ENCODE peak calls at places on chromosomes 16 and 17, in seven cellular contexts. One of them, this sample, is unnamed.
A peak's percentile ranks its signal among the peaks of the same experiment; 100 is the strongest.

GRCh38 chr17:8609910-8610309 is 20.6 kb downstream of the MYH10 start:
- DNase-seq in mucosa of gallbladder: no peak
- DNase-seq in transverse colon: no peak
- DNase-seq in body of pancreas: no peak
- DNase-seq in brain pericyte: no peak
- DNase-seq in activated naive CD4-positive, alpha-beta T cell: no peak
- DNase-seq in stimulated activated CD4-positive, alpha-beta T cell treated with anti-CD3 and anti-CD28 coated beads, Interleukin-12 subunit alpha, Interleukin-12 subunit beta, amount 100 ng/mL, for 24 hours: no peak
- DNase-seq in this sample: no peak

GRCh38 chr17:62681061-62681938 is 53.8 kb downstream of the MRC2 start:
- DNase-seq in transverse colon: no peak
- DNase-seq in brain pericyte: no peak
- DNase-seq in mucosa of gallbladder: no peak
- DNase-seq in body of pancreas: no peak
- DNase-seq in stimulated activated CD4-positive, alpha-beta T cell treated with anti-CD3 and anti-CD28 coated beads, Interleukin-12 subunit alpha, Interleukin-12 subunit beta, amount 100 ng/mL, for 24 hours: no peak
- DNase-seq in activated naive CD4-positive, alpha-beta T cell: no peak
- DNase-seq in this sample: no peak

GRCh38 chr17:81518113-81518784 is 5.7 kb upstream of the ACTG1 start:
- DNase-seq in brain pericyte: no peak
- DNase-seq in mucosa of gallbladder: no peak
- DNase-seq in activated naive CD4-positive, alpha-beta T cell: no peak
- DNase-seq in stimulated activated CD4-positive, alpha-beta T cell treated with anti-CD3 and anti-CD28 coated beads, Interleukin-12 subunit alpha, Interleukin-12 subunit beta, amount 100 ng/mL, for 24 hours: no peak
- DNase-seq in body of pancreas: no peak
- DNase-seq in transverse colon: peak; percentile 33
- DNase-seq in this sample: no peak

GRCh38 chr16:69112285-69113129 is 7.1 kb downstream of the HAS3 start:
- DNase-seq in activated naive CD4-positive, alpha-beta T cell: no peak
- DNase-seq in transverse colon: peak; percentile 64
- DNase-seq in body of pancreas: peak; percentile 79
- DNase-seq in stimulated activated CD4-positive, alpha-beta T cell treated with anti-CD3 and anti-CD28 coated beads, Interleukin-12 subunit alpha, Interleukin-12 subunit beta, amount 100 ng/mL, for 24 hours: peak; percentile 56
- DNase-seq in mucosa of gallbladder: peak; percentile 35
- DNase-seq in brain pericyte: no peak
- DNase-seq in this sample: no peak

GRCh38 chr17:48307222-48307621 is 122.8 kb downstream of the SKAP1 start:
- DNase-seq in transverse colon: no peak
- DNase-seq in stimulated activated CD4-positive, alpha-beta T cell treated with anti-CD3 and anti-CD28 coated beads, Interleukin-12 subunit alpha, Interleukin-12 subunit beta, amount 100 ng/mL, for 24 hours: no peak
- DNase-seq in body of pancreas: no peak
- DNase-seq in mucosa of gallbladder: no peak
- DNase-seq in brain pericyte: no peak
- DNase-seq in activated naive CD4-positive, alpha-beta T cell: no peak
- DNase-seq in this sample: no peak

GRCh38 chr17:60079401-60079861 is 710 bp upstream of the HEATR6 start:
- DNase-seq in transverse colon: no peak
- DNase-seq in mucosa of gallbladder: no peak
- DNase-seq in brain pericyte: no peak
- DNase-seq in body of pancreas: peak; percentile 14
- DNase-seq in activated naive CD4-positive, alpha-beta T cell: no peak
- DNase-seq in stimulated activated CD4-positive, alpha-beta T cell treated with anti-CD3 and anti-CD28 coated beads, Interleukin-12 subunit alpha, Interleukin-12 subunit beta, amount 100 ng/mL, for 24 hours: no peak
- DNase-seq in this sample: no peak

GRCh38 chr17:73657473-73658116 is 13.3 kb upstream of the SDK2 start:
- DNase-seq in mucosa of gallbladder: peak; percentile 62
- DNase-seq in brain pericyte: no peak
- DNase-seq in stimulated activated CD4-positive, alpha-beta T cell treated with anti-CD3 and anti-CD28 coated beads, Interleukin-12 subunit alpha, Interleukin-12 subunit beta, amount 100 ng/mL, for 24 hours: no peak
- DNase-seq in transverse colon: peak; percentile 74
- DNase-seq in activated naive CD4-positive, alpha-beta T cell: no peak
- DNase-seq in body of pancreas: peak; percentile 58
- DNase-seq in this sample: no peak

GRCh38 chr16:73053379-73054130 is 5.6 kb upstream of the ZFHX3 start:
- DNase-seq in body of pancreas: no peak
- DNase-seq in stimulated activated CD4-positive, alpha-beta T cell treated with anti-CD3 and anti-CD28 coated beads, Interleukin-12 subunit alpha, Interleukin-12 subunit beta, amount 100 ng/mL, for 24 hours: no peak
- DNase-seq in mucosa of gallbladder: no peak
- DNase-seq in activated naive CD4-positive, alpha-beta T cell: no peak
- DNase-seq in transverse colon: no peak
- DNase-seq in brain pericyte: no peak
- DNase-seq in this sample: no peak

GRCh38 chr17:27980035-27980434 is 62.4 kb upstream of the NLK start:
- DNase-seq in body of pancreas: no peak
- DNase-seq in stimulated activated CD4-positive, alpha-beta T cell treated with anti-CD3 and anti-CD28 coated beads, Interleukin-12 subunit alpha, Interleukin-12 subunit beta, amount 100 ng/mL, for 24 hours: no peak
- DNase-seq in transverse colon: no peak
- DNase-seq in activated naive CD4-positive, alpha-beta T cell: no peak
- DNase-seq in brain pericyte: no peak
- DNase-seq in mucosa of gallbladder: no peak
- DNase-seq in this sample: no peak

GRCh38 chr17:65230040-65230439 is 92.9 kb downstream of the RGS9 start:
- DNase-seq in stimulated activated CD4-positive, alpha-beta T cell treated with anti-CD3 and anti-CD28 coated beads, Interleukin-12 subunit alpha, Interleukin-12 subunit beta, amount 100 ng/mL, for 24 hours: no peak
- DNase-seq in transverse colon: no peak
- DNase-seq in brain pericyte: no peak
- DNase-seq in activated naive CD4-positive, alpha-beta T cell: no peak
- DNase-seq in mucosa of gallbladder: no peak
- DNase-seq in body of pancreas: no peak
- DNase-seq in this sample: no peak

GRCh38 chr16:621526-622105 is 9.2 kb upstream of the WFIKKN1 start:
- DNase-seq in stimulated activated CD4-positive, alpha-beta T cell treated with anti-CD3 and anti-CD28 coated beads, Interleukin-12 subunit alpha, Interleukin-12 subunit beta, amount 100 ng/mL, for 24 hours: no peak
- DNase-seq in brain pericyte: no peak
- DNase-seq in transverse colon: no peak
- DNase-seq in activated naive CD4-positive, alpha-beta T cell: no peak
- DNase-seq in mucosa of gallbladder: no peak
- DNase-seq in body of pancreas: no peak
- DNase-seq in this sample: peak; percentile 61

GRCh38 chr16:12178251-12178990 is 201.9 kb downstream of the SNX29 start:
- DNase-seq in activated naive CD4-positive, alpha-beta T cell: no peak
- DNase-seq in stimulated activated CD4-positive, alpha-beta T cell treated with anti-CD3 and anti-CD28 coated beads, Interleukin-12 subunit alpha, Interleukin-12 subunit beta, amount 100 ng/mL, for 24 hours: no peak
- DNase-seq in mucosa of gallbladder: peak; percentile 69
- DNase-seq in brain pericyte: no peak
- DNase-seq in body of pancreas: peak; percentile 22
- DNase-seq in transverse colon: peak; percentile 33
- DNase-seq in this sample: no peak

GRCh38 chr17:36599546-36600250 is 1.7 kb upstream of the MRM1 start:
- DNase-seq in activated naive CD4-positive, alpha-beta T cell: no peak
- DNase-seq in body of pancreas: no peak
- DNase-seq in brain pericyte: no peak
- DNase-seq in stimulated activated CD4-positive, alpha-beta T cell treated with anti-CD3 and anti-CD28 coated beads, Interleukin-12 subunit alpha, Interleukin-12 subunit beta, amount 100 ng/mL, for 24 hours: no peak
- DNase-seq in mucosa of gallbladder: no peak
- DNase-seq in transverse colon: no peak
- DNase-seq in this sample: no peak

GRCh38 chr16:13463619-13464018 is 456.3 kb upstream of the ERCC4 start:
- DNase-seq in transverse colon: no peak
- DNase-seq in activated naive CD4-positive, alpha-beta T cell: no peak
- DNase-seq in brain pericyte: no peak
- DNase-seq in body of pancreas: no peak
- DNase-seq in stimulated activated CD4-positive, alpha-beta T cell treated with anti-CD3 and anti-CD28 coated beads, Interleukin-12 subunit alpha, Interleukin-12 subunit beta, amount 100 ng/mL, for 24 hours: no peak
- DNase-seq in mucosa of gallbladder: no peak
- DNase-seq in this sample: no peak

GRCh38 chr16:51465026-51465425 is 314.0 kb upstream of the SALL1 start:
- DNase-seq in stimulated activated CD4-positive, alpha-beta T cell treated with anti-CD3 and anti-CD28 coated beads, Interleukin-12 subunit alpha, Interleukin-12 subunit beta, amount 100 ng/mL, for 24 hours: no peak
- DNase-seq in body of pancreas: no peak
- DNase-seq in activated naive CD4-positive, alpha-beta T cell: no peak
- DNase-seq in mucosa of gallbladder: no peak
- DNase-seq in brain pericyte: no peak
- DNase-seq in transverse colon: no peak
- DNase-seq in this sample: no peak

GRCh38 chr17:29046440-29046839 is 3.5 kb downstream of the PIPOX start:
- DNase-seq in stimulated activated CD4-positive, alpha-beta T cell treated with anti-CD3 and anti-CD28 coated beads, Interleukin-12 subunit alpha, Interleukin-12 subunit beta, amount 100 ng/mL, for 24 hours: no peak
- DNase-seq in transverse colon: no peak
- DNase-seq in brain pericyte: no peak
- DNase-seq in mucosa of gallbladder: peak; percentile 23
- DNase-seq in body of pancreas: no peak
- DNase-seq in activated naive CD4-positive, alpha-beta T cell: no peak
- DNase-seq in this sample: no peak

GRCh38 chr16:69182730-69183416 is 4.1 kb upstream of the SNTB2 start:
- DNase-seq in stimulated activated CD4-positive, alpha-beta T cell treated with anti-CD3 and anti-CD28 coated beads, Interleukin-12 subunit alpha, Interleukin-12 subunit beta, amount 100 ng/mL, for 24 hours: no peak
- DNase-seq in brain pericyte: no peak
- DNase-seq in activated naive CD4-positive, alpha-beta T cell: no peak
- DNase-seq in mucosa of gallbladder: no peak
- DNase-seq in transverse colon: no peak
- DNase-seq in body of pancreas: peak; percentile 39
- DNase-seq in this sample: no peak

GRCh38 chr17:67151717-67152116 is 93.3 kb downstream of the HELZ start:
- DNase-seq in activated naive CD4-positive, alpha-beta T cell: no peak
- DNase-seq in brain pericyte: no peak
- DNase-seq in stimulated activated CD4-positive, alpha-beta T cell treated with anti-CD3 and anti-CD28 coated beads, Interleukin-12 subunit alpha, Interleukin-12 subunit beta, amount 100 ng/mL, for 24 hours: no peak
- DNase-seq in body of pancreas: no peak
- DNase-seq in transverse colon: no peak
- DNase-seq in mucosa of gallbladder: no peak
- DNase-seq in this sample: peak; percentile 44

GRCh38 chr17:69733171-69734014 is 318.9 kb downstream of the MAP2K6 start:
- DNase-seq in transverse colon: no peak
- DNase-seq in brain pericyte: no peak
- DNase-seq in activated naive CD4-positive, alpha-beta T cell: no peak
- DNase-seq in stimulated activated CD4-positive, alpha-beta T cell treated with anti-CD3 and anti-CD28 coated beads, Interleukin-12 subunit alpha, Interleukin-12 subunit beta, amount 100 ng/mL, for 24 hours: no peak
- DNase-seq in mucosa of gallbladder: no peak
- DNase-seq in body of pancreas: no peak
- DNase-seq in this sample: no peak

GRCh38 chr16:81946206-81946605 is 65.1 kb downstream of the SDR42E1 start:
- DNase-seq in body of pancreas: no peak
- DNase-seq in mucosa of gallbladder: no peak
- DNase-seq in stimulated activated CD4-positive, alpha-beta T cell treated with anti-CD3 and anti-CD28 coated beads, Interleukin-12 subunit alpha, Interleukin-12 subunit beta, amount 100 ng/mL, for 24 hours: no peak
- DNase-seq in brain pericyte: no peak
- DNase-seq in transverse colon: no peak
- DNase-seq in activated naive CD4-positive, alpha-beta T cell: no peak
- DNase-seq in this sample: no peak

GRCh38 chr16:30829130-30830071 is 42.4 kb upstream of the ZNF629 start:
- DNase-seq in activated naive CD4-positive, alpha-beta T cell: no peak
- DNase-seq in stimulated activated CD4-positive, alpha-beta T cell treated with anti-CD3 and anti-CD28 coated beads, Interleukin-12 subunit alpha, Interleukin-12 subunit beta, amount 100 ng/mL, for 24 hours: no peak
- DNase-seq in body of pancreas: no peak
- DNase-seq in transverse colon: peak; percentile 80
- DNase-seq in brain pericyte: no peak
- DNase-seq in mucosa of gallbladder: peak; percentile 63
- DNase-seq in this sample: no peak

GRCh38 chr17:80001376-80001775 is 34.3 kb downstream of the TBC1D16 start:
- DNase-seq in stimulated activated CD4-positive, alpha-beta T cell treated with anti-CD3 and anti-CD28 coated beads, Interleukin-12 subunit alpha, Interleukin-12 subunit beta, amount 100 ng/mL, for 24 hours: no peak
- DNase-seq in activated naive CD4-positive, alpha-beta T cell: no peak
- DNase-seq in body of pancreas: no peak
- DNase-seq in transverse colon: no peak
- DNase-seq in brain pericyte: no peak
- DNase-seq in mucosa of gallbladder: no peak
- DNase-seq in this sample: no peak

GRCh38 chr17:77312786-77313599 is 172.2 kb downstream of the SEC14L1 start:
- DNase-seq in mucosa of gallbladder: peak; percentile 70
- DNase-seq in brain pericyte: peak; percentile 83
- DNase-seq in activated naive CD4-positive, alpha-beta T cell: no peak
- DNase-seq in body of pancreas: no peak
- DNase-seq in transverse colon: peak; percentile 73
- DNase-seq in stimulated activated CD4-positive, alpha-beta T cell treated with anti-CD3 and anti-CD28 coated beads, Interleukin-12 subunit alpha, Interleukin-12 subunit beta, amount 100 ng/mL, for 24 hours: no peak
- DNase-seq in this sample: peak; percentile 57

GRCh38 chr17:1018547-1018946 is 21.6 kb downstream of the TIMM22 start:
- DNase-seq in mucosa of gallbladder: no peak
- DNase-seq in body of pancreas: no peak
- DNase-seq in transverse colon: no peak
- DNase-seq in activated naive CD4-positive, alpha-beta T cell: no peak
- DNase-seq in stimulated activated CD4-positive, alpha-beta T cell treated with anti-CD3 and anti-CD28 coated beads, Interleukin-12 subunit alpha, Interleukin-12 subunit beta, amount 100 ng/mL, for 24 hours: no peak
- DNase-seq in brain pericyte: no peak
- DNase-seq in this sample: no peak

GRCh38 chr16:4339455-4339854 is 11.7 kb downstream of the PAM16 start:
- DNase-seq in brain pericyte: no peak
- DNase-seq in transverse colon: no peak
- DNase-seq in mucosa of gallbladder: no peak
- DNase-seq in stimulated activated CD4-positive, alpha-beta T cell treated with anti-CD3 and anti-CD28 coated beads, Interleukin-12 subunit alpha, Interleukin-12 subunit beta, amount 100 ng/mL, for 24 hours: no peak
- DNase-seq in body of pancreas: no peak
- DNase-seq in activated naive CD4-positive, alpha-beta T cell: no peak
- DNase-seq in this sample: no peak